ENCODE peak calls at places on chromosomes 3 and 15, in seven cellular contexts. One of them, this sample, is unnamed.

GRCh38 chr3:109442531-109442930 is 105.2 kb upstream of the DPPA4 start:
- DNase-seq in RWPE1: no peak
- DNase-seq in transverse colon: no peak
- DNase-seq in colonic mucosa: no peak
- DNase-seq in HCT116: no peak
- DNase-seq in fibroblast of lung: peak; percentile 1
- DNase-seq in A549: no peak
- DNase-seq in this sample: no peak

GRCh38 chr3:157981819-157982218 is 124.4 kb downstream of the SHOX2 start:
- DNase-seq in RWPE1: no peak
- DNase-seq in transverse colon: no peak
- DNase-seq in colonic mucosa: no peak
- DNase-seq in HCT116: no peak
- DNase-seq in fibroblast of lung: peak; percentile 1
- DNase-seq in A549: no peak
- DNase-seq in this sample: no peak

GRCh38 chr3:177201707-177202397 is 4.6 kb upstream of the TBL1XR1 start:
- DNase-seq in RWPE1: peak; percentile 74
- DNase-seq in transverse colon: peak; percentile 42
- DNase-seq in colonic mucosa: no peak
- DNase-seq in HCT116: no peak
- DNase-seq in fibroblast of lung: peak; percentile 34
- DNase-seq in A549: no peak
- DNase-seq in this sample: no peak

GRCh38 chr3:140170612-140171011 is 235.6 kb downstream of the CLSTN2 start:
- DNase-seq in RWPE1: no peak
- DNase-seq in transverse colon: no peak
- DNase-seq in colonic mucosa: no peak
- DNase-seq in HCT116: no peak
- DNase-seq in fibroblast of lung: no peak
- DNase-seq in A549: no peak
- DNase-seq in this sample: no peak

GRCh38 chr3:119035014-119035346 is 334 bp upstream of the IGSF11 start:
- DNase-seq in RWPE1: no peak
- DNase-seq in transverse colon: no peak
- DNase-seq in colonic mucosa: no peak
- DNase-seq in HCT116: no peak
- DNase-seq in fibroblast of lung: no peak
- DNase-seq in A549: no peak
- DNase-seq in this sample: no peak

GRCh38 chr3:170397579-170398177 is 21.0 kb upstream of the CLDN11 start:
- DNase-seq in RWPE1: no peak
- DNase-seq in transverse colon: no peak
- DNase-seq in colonic mucosa: no peak
- DNase-seq in HCT116: no peak
- DNase-seq in fibroblast of lung: no peak
- DNase-seq in A549: no peak
- DNase-seq in this sample: no peak

GRCh38 chr3:42705962-42706585 is 3.5 kb upstream of the HHATL start:
- DNase-seq in RWPE1: no peak
- DNase-seq in transverse colon: no peak
- DNase-seq in colonic mucosa: no peak
- DNase-seq in HCT116: no peak
- DNase-seq in fibroblast of lung: no peak
- DNase-seq in A549: no peak
- DNase-seq in this sample: no peak

GRCh38 chr3:191136347-191136746 is 62.7 kb upstream of the OSTN start:
- DNase-seq in RWPE1: no peak
- DNase-seq in transverse colon: no peak
- DNase-seq in colonic mucosa: no peak
- DNase-seq in HCT116: peak; percentile 23
- DNase-seq in fibroblast of lung: peak; percentile 16
- DNase-seq in A549: no peak
- DNase-seq in this sample: no peak

GRCh38 chr3:12507871-12508281 is 23.6 kb downstream of the TSEN2 start:
- DNase-seq in RWPE1: peak; percentile 49
- DNase-seq in transverse colon: no peak
- DNase-seq in colonic mucosa: no peak
- DNase-seq in HCT116: no peak
- DNase-seq in fibroblast of lung: peak; percentile 73
- DNase-seq in A549: no peak
- DNase-seq in this sample: no peak

DNA sequence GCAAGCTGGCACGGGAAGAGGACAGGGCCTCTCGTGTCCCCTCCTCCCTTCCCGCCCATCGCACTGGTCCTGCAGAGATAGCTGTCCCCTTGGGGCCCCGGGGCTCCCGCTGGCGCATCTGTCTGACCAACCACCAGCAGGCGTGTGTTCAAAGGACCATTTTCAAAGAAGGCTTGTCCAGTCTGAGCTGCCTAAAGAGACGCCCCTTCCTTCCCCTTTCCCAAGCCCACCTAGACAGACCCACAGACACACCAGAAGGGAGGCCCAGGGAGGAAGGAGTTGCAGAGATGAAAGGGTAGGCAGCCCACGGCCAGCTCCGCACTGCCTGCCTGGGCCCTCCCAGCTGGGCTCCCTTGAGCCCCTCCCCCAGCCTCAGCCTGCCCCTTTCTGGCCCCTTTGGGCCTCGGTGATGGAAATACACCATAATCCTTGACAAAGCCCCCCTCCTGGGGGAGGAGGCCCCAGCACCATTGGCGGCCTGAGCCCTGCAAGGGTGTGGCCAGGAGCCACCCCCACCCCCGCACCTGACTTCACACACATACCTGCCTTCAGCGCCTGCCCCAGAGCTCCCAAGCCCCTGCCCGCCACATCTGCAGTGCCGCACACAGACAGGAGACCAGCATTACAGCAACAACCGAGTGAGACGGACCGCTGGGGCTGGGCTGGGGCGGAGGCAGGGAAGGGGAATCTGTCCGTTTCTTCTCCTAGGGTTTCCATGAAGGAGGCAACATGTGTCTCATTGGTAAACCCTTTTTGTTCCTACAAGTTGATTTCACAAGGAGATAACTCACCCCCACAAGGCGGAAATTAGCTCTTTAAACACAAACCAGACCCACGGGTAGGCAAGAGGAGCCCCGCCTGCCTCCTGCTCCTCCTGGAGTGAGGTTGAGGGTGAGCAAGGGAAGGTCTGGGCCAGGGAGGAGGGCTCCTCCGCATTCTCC is at the start of gene STRA6:
- DNase-seq in RWPE1: no peak
- DNase-seq in transverse colon: no peak
- DNase-seq in colonic mucosa: no peak
- DNase-seq in HCT116: no peak
- DNase-seq in fibroblast of lung: peak; percentile 59
- DNase-seq in A549: peak; percentile 75
- DNase-seq in this sample: no peak
- TF ChIP-seq CTCF in RWPE1: no peak
- TF ChIP-seq CTCF in transverse colon: no peak
- TF ChIP-seq CTCF in colonic mucosa: no peak
- TF ChIP-seq CTCF in HCT116: no peak
- TF ChIP-seq CTCF in fibroblast of lung: no peak
- TF ChIP-seq CTCF in A549: no peak
- TF ChIP-seq CTCF in this sample: no peak

GRCh38 chr3:72344256-72345046 is 503.8 kb downstream of the SHQ1 start:
- DNase-seq in RWPE1: no peak
- DNase-seq in transverse colon: no peak
- DNase-seq in colonic mucosa: no peak
- DNase-seq in HCT116: no peak
- DNase-seq in fibroblast of lung: no peak
- DNase-seq in A549: no peak
- DNase-seq in this sample: no peak
- H3K27ac ChIP-seq in RWPE1: peak overlapping the region; percentile 94
- H3K27ac ChIP-seq in transverse colon: no peak overlapping the region
- H3K27ac ChIP-seq in colonic mucosa: no peak overlapping the region
- H3K27ac ChIP-seq in HCT116: no peak overlapping the region
- H3K27ac ChIP-seq in fibroblast of lung: no peak overlapping the region
- H3K27ac ChIP-seq in A549: no peak overlapping the region
- H3K27ac ChIP-seq in this sample: no peak overlapping the region

GRCh38 chr15:91946914-91947313 is 93.4 kb downstream of the SLCO3A1 start:
- DNase-seq in RWPE1: no peak
- DNase-seq in transverse colon: no peak
- DNase-seq in colonic mucosa: no peak
- DNase-seq in HCT116: no peak
- DNase-seq in fibroblast of lung: no peak
- DNase-seq in A549: no peak
- DNase-seq in this sample: no peak
- TF ChIP-seq CTCF in RWPE1: no peak
- TF ChIP-seq CTCF in transverse colon: no peak
- TF ChIP-seq CTCF in colonic mucosa: no peak
- TF ChIP-seq CTCF in HCT116: no peak
- TF ChIP-seq CTCF in fibroblast of lung: no peak
- TF ChIP-seq CTCF in A549: no peak
- TF ChIP-seq CTCF in this sample: no peak

GRCh38 chr3:189839576-189839975 is 208.4 kb downstream of the TP63 start:
- DNase-seq in RWPE1: peak; percentile 34
- DNase-seq in transverse colon: no peak
- DNase-seq in colonic mucosa: no peak
- DNase-seq in HCT116: no peak
- DNase-seq in fibroblast of lung: peak; percentile 85
- DNase-seq in A549: peak; percentile 21
- DNase-seq in this sample: no peak
- H3K27ac ChIP-seq in RWPE1: peak overlapping the region; percentile 44
- H3K27ac ChIP-seq in transverse colon: no peak overlapping the region
- H3K27ac ChIP-seq in colonic mucosa: no peak overlapping the region
- H3K27ac ChIP-seq in HCT116: no peak overlapping the region
- H3K27ac ChIP-seq in fibroblast of lung: no peak overlapping the region
- H3K27ac ChIP-seq in A549: peak overlapping the region; percentile 83
- H3K27ac ChIP-seq in this sample: no peak overlapping the region

GRCh38 chr3:120926146-120926545 is 18.1 kb downstream of the STXBP5L start:
- DNase-seq in RWPE1: no peak
- DNase-seq in transverse colon: no peak
- DNase-seq in colonic mucosa: no peak
- DNase-seq in HCT116: no peak
- DNase-seq in fibroblast of lung: no peak
- DNase-seq in A549: no peak
- DNase-seq in this sample: no peak
- TF ChIP-seq CTCF in RWPE1: no peak
- TF ChIP-seq CTCF in transverse colon: no peak
- TF ChIP-seq CTCF in colonic mucosa: no peak
- TF ChIP-seq CTCF in HCT116: no peak
- TF ChIP-seq CTCF in fibroblast of lung: no peak
- TF ChIP-seq CTCF in A549: no peak
- TF ChIP-seq CTCF in this sample: no peak

DNA sequence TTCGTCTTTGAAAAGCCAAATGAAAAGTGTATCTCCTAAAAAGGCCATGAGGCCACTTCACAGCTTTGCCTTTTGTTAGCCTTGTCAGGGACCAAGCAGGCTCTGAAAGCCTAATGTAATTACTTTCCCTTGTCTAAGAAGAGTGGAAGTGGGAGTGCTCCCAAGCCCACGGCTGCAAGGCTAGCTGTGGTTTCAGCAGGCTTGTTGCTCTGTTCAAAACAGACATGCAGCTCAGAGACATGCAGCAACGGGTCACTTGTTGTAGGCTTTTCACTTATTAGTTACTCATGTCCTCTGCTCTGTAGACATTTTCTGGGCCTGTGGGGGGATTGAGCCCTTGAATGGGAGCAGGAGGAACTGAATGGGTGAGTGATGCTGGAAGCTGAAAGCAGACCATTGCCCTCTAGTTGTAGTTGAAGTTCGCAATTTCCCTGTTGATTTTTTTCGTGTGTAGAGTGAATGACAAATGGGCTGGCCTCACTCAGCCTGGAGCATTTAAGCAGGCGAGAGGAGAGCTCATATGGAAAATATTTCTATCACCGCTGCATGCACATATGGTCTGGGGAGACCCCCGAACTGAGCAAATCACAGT is 261.9 kb upstream of the NR2E3 start:
- DNase-seq in RWPE1: no peak
- DNase-seq in transverse colon: no peak
- DNase-seq in colonic mucosa: no peak
- DNase-seq in HCT116: no peak
- DNase-seq in fibroblast of lung: no peak
- DNase-seq in A549: no peak
- DNase-seq in this sample: no peak
- H3K27ac ChIP-seq in RWPE1: no peak overlapping the region
- H3K27ac ChIP-seq in transverse colon: no peak overlapping the region
- H3K27ac ChIP-seq in colonic mucosa: no peak overlapping the region
- H3K27ac ChIP-seq in HCT116: no peak overlapping the region
- H3K27ac ChIP-seq in fibroblast of lung: no peak overlapping the region
- H3K27ac ChIP-seq in A549: no peak overlapping the region
- H3K27ac ChIP-seq in this sample: no peak overlapping the region

GRCh38 chr15:66677336-66677735 is 24.7 kb upstream of the SMAD6 start:
- DNase-seq in RWPE1: no peak
- DNase-seq in transverse colon: no peak
- DNase-seq in colonic mucosa: no peak
- DNase-seq in HCT116: no peak
- DNase-seq in fibroblast of lung: no peak
- DNase-seq in A549: no peak
- DNase-seq in this sample: no peak

GRCh38 chr15:66680502-66680901 is 21.5 kb upstream of the SMAD6 start:
- DNase-seq in RWPE1: no peak
- DNase-seq in transverse colon: no peak
- DNase-seq in colonic mucosa: no peak
- DNase-seq in HCT116: no peak
- DNase-seq in fibroblast of lung: no peak
- DNase-seq in A549: no peak
- DNase-seq in this sample: no peak

GRCh38 chr15:66679043-66679656 is 22.9 kb upstream of the SMAD6 start:
- DNase-seq in RWPE1: no peak
- DNase-seq in transverse colon: no peak
- DNase-seq in colonic mucosa: no peak
- DNase-seq in HCT116: no peak
- DNase-seq in fibroblast of lung: no peak
- DNase-seq in A549: no peak
- DNase-seq in this sample: no peak

GRCh38 chr15:66681395-66681794 is 20.6 kb upstream of the SMAD6 start:
- DNase-seq in RWPE1: no peak
- DNase-seq in transverse colon: no peak
- DNase-seq in colonic mucosa: no peak
- DNase-seq in HCT116: no peak
- DNase-seq in fibroblast of lung: no peak
- DNase-seq in A549: no peak
- DNase-seq in this sample: no peak

GRCh38 chr15:66679657-66680108 is 22.4 kb upstream of the SMAD6 start:
- DNase-seq in RWPE1: no peak
- DNase-seq in transverse colon: no peak
- DNase-seq in colonic mucosa: no peak
- DNase-seq in HCT116: no peak
- DNase-seq in fibroblast of lung: no peak
- DNase-seq in A549: no peak
- DNase-seq in this sample: no peak
- TF ChIP-seq CTCF in RWPE1: no peak
- TF ChIP-seq CTCF in transverse colon: no peak
- TF ChIP-seq CTCF in colonic mucosa: no peak
- TF ChIP-seq CTCF in HCT116: no peak
- TF ChIP-seq CTCF in fibroblast of lung: no peak
- TF ChIP-seq CTCF in A549: no peak
- TF ChIP-seq CTCF in this sample: no peak

This sample was measured in right lobe of liver.